ENCODE peak calls at places on chromosome 16, in eight cellular contexts. M is neural progenitor cell, Y is kidney, K is NCI-H1417, X is SHP77 treated with DMSO at 0.1 percent for 48 hours, S is NCI-H2029 treated with DMSO at 0.1 percent for 48 hours, O is anterior cingulate cortex, I is HCT116. W is an unnamed sample.

GRCh38 chr16:85616608-85617311 is 3.6 kb downstream of the GSE1 start:
- DNase-seq in O (peak), Y (peak), S (no peak), K (peak), I (no peak), M (no peak), X (no peak), W (no peak)

GRCh38 chr16:54928421-54929089 is 2.1 kb upstream of the IRX5 start:
- DNase-seq in X (no peak), M (peak), I (no peak), O (no peak), Y (peak), K (peak), S (no peak), W (peak)

GRCh38 chr16:66427871-66428681 is 981 bp downstream of the BEAN1 start:
- DNase-seq in Y (no peak), I (no peak), O (no peak), S (no peak), X (no peak), K (no peak), M (peak), W (no peak)

GRCh38 chr16:85151603-85152413 is 39.5 kb upstream of the CIBAR2 start:
- DNase-seq in Y (peak), X (no peak), I (no peak), M (no peak), O (peak), S (no peak), K (no peak), W (peak)

GRCh38 chr16:65388592-65388991 is 266.7 kb upstream of the CDH11 start:
- DNase-seq in Y (no peak), X (no peak), O (no peak), I (no peak), K (no peak), M (no peak), S (no peak), W (no peak)

GRCh38 chr16:88969361-88969831 is 7.6 kb downstream of the CBFA2T3 start:
- DNase-seq in S (no peak), K (no peak), X (no peak), O (no peak), Y (no peak), M (peak), I (no peak), W (no peak)

GRCh38 chr16:85579199-85579598 is 33.9 kb upstream of the GSE1 start:
- DNase-seq in I (no peak), X (no peak), M (peak), Y (no peak), O (no peak), K (no peak), S (no peak), W (no peak)

GRCh38 chr16:70380205-70380918 is 33.7 kb downstream of the DDX19A start:
- DNase-seq in I (no peak), Y (peak), X (peak), S (no peak), O (peak), K (peak), M (peak), W (peak)

GRCh38 chr16:57601801-57602478 is 26.5 kb upstream of the ADGRG1 start:
- DNase-seq in O (no peak), M (no peak), I (no peak), Y (no peak), K (no peak), S (peak), X (peak), W (no peak)

GRCh38 chr16:48384305-48384981 is 770 bp downstream of the SIAH1 start:
- DNase-seq in X (no peak), Y (peak), S (no peak), K (no peak), M (peak), O (peak), I (no peak), W (peak)

GRCh38 chr16:62661435-62661834 is 625.2 kb upstream of the CDH8 start:
- DNase-seq in O (no peak), M (no peak), X (no peak), Y (no peak), I (no peak), K (no peak), S (no peak), W (no peak)

GRCh38 chr16:57422026-57422944 is 17.7 kb downstream of the CCL17 start:
- DNase-seq in K (no peak), S (no peak), I (no peak), Y (no peak), X (peak), M (peak), O (no peak), W (peak)

GRCh38 chr16:1793578-1794220 is at the start of gene IGFALS:
- DNase-seq in Y (peak), I (no peak), K (no peak), S (no peak), O (no peak), M (no peak), X (no peak), W (no peak)

GRCh38 chr16:31505483-31505882 is 2.7 kb downstream of the RUSF1 start:
- DNase-seq in K (no peak), O (no peak), I (no peak), M (no peak), S (no peak), X (no peak), Y (no peak), W (no peak)

GRCh38 chr16:54935411-54936085 is 4.9 kb downstream of the IRX5 start:
- DNase-seq in O (no peak), S (no peak), M (no peak), Y (no peak), X (no peak), I (no peak), K (no peak), W (no peak)

GRCh38 chr16:52488837-52489289 is 58.1 kb downstream of the TOX3 start:
- DNase-seq in Y (no peak), M (no peak), I (no peak), S (no peak), X (no peak), O (no peak), K (no peak), W (no peak)

GRCh38 chr16:57092786-57093301 is 461 bp downstream of the CPNE2 start:
- DNase-seq in S (no peak), K (no peak), M (peak), I (no peak), O (peak), X (no peak), Y (peak), W (peak)